ENCODE peak calls at places on chromosomes 12 and 14, in five cellular contexts. B, N, M, G and J are unnamed samples.

GRCh38 chr12:132156926-132157325 is 12.7 kb downstream of the NOC4L start:
- DNase-seq in G (no peak), N (no peak), M (no peak), B (no peak), J (no peak)

GRCh38 chr12:109804820-109805761 is 28.1 kb downstream of the TRPV4 start:
- DNase-seq in G (peak; percentile 91), N (peak; percentile 45), B (peak; percentile 15), M (peak; percentile 63), J (peak; percentile 89)

GRCh38 chr14:99995700-99996356 is 69.4 kb upstream of the EVL start:
- DNase-seq in M (peak; percentile 65), G (peak; percentile 80), B (peak; percentile 54), N (peak; percentile 55), J (peak; percentile 42)

GRCh38 chr14:99968156-99968920 is 96.9 kb upstream of the EVL start:
- DNase-seq in G (no peak), N (no peak), B (no peak), M (no peak), J (no peak)

GRCh38 chr14:103224996-103225874 is 102.0 kb downstream of the TNFAIP2 start:
- DNase-seq in B (no peak), M (no peak), G (no peak), N (no peak), J (no peak)

GRCh38 chr12:401235-402126 is at the start of gene CCDC77:
- DNase-seq in M (peak; percentile 93), B (peak; percentile 83), G (peak; percentile 96), N (peak; percentile 89), J (peak; percentile 95)

GRCh38 chr12:22287056-22287455 is 47.5 kb downstream of the ST8SIA1 start:
- DNase-seq in N (no peak), M (no peak), B (no peak), G (no peak), J (no peak)

GRCh38 chr14:103288076-103288766 is 45.8 kb upstream of the EIF5 start:
- DNase-seq in G (no peak), B (no peak), N (no peak), M (no peak), J (peak; percentile 71)

GRCh38 chr14:49954171-49954631 is 61.3 kb downstream of the ARF6 start:
- DNase-seq in G (no peak), B (no peak), M (no peak), N (no peak), J (no peak)

GRCh38 chr14:48814562-48814961 is 771.6 kb downstream of the RPS29 start:
- DNase-seq in B (no peak), G (no peak), M (no peak), N (no peak), J (no peak)

GRCh38 chr14:35342160-35343010 is 50.2 kb downstream of the PSMA6 start:
- DNase-seq in G (no peak), N (no peak), B (no peak), M (no peak), J (no peak)

GRCh38 chr12:15842106-15842505 is 40.1 kb upstream of the STRAP start:
- DNase-seq in M (no peak), B (no peak), N (no peak), G (no peak), J (no peak)

GRCh38 chr12:66131067-66131688 is 628 bp upstream of the LLPH start:
- DNase-seq in B (no peak), N (no peak), G (no peak), M (peak; percentile 13), J (no peak)

GRCh38 chr14:96011131-96011530 is 28.0 kb upstream of the C14orf132 start:
- DNase-seq in M (no peak), N (no peak), G (no peak), B (no peak), J (no peak)

GRCh38 chr14:74048291-74048690 is 29.1 kb downstream of the BBOF1 start:
- DNase-seq in G (peak; percentile 50), N (no peak), B (peak; percentile 16), M (peak; percentile 45), J (no peak)

GRCh38 chr14:74649673-74650072 is 37.6 kb upstream of the LTBP2 start:
- DNase-seq in N (no peak), G (no peak), M (no peak), B (no peak), J (no peak)

GRCh38 chr12:86735851-86736250 is 479.7 kb upstream of the MGAT4C start:
- DNase-seq in G (no peak), M (no peak), N (no peak), B (no peak), J (no peak)

GRCh38 chr14:51014086-51014485 is 69.8 kb upstream of the PYGL start:
- DNase-seq in B (no peak), M (no peak), G (no peak), N (no peak), J (no peak)

GRCh38 chr14:75373133-75373532 is 54.7 kb upstream of the JDP2 start:
- DNase-seq in B (no peak), M (no peak), G (no peak), N (no peak), J (no peak)

GRCh38 chr14:61560323-61560722 is 135.0 kb upstream of the HIF1A start:
- DNase-seq in B (no peak), M (no peak), N (peak; percentile 65), G (no peak), J (no peak)

GRCh38 chr12:120971299-120972180 is 6.8 kb upstream of the HNF1A start:
- DNase-seq in G (no peak), M (peak; percentile 69), B (peak; percentile 58), N (peak; percentile 45), J (peak; percentile 78)

GRCh38 chr14:92673601-92674000 is 74.8 kb downstream of the LGMN start:
- DNase-seq in G (no peak), N (no peak), B (no peak), M (no peak), J (no peak)

GRCh38 chr14:31902002-31902401 is 175.1 kb upstream of the ARHGAP5 start:
- DNase-seq in B (peak; percentile 81), G (no peak), M (peak; percentile 69), N (peak; percentile 66), J (no peak)

GRCh38 chr14:31968912-31969311 is 108.2 kb upstream of the ARHGAP5 start:
- DNase-seq in M (no peak), B (no peak), G (no peak), N (no peak), J (no peak)

GRCh38 chr12:31118347-31118830 is 44.7 kb downstream of the DDX11 start:
- DNase-seq in N (no peak), B (no peak), M (peak; percentile 25), G (peak; percentile 61), J (peak; percentile 72)

GRCh38 chr14:55366271-55366670 is 45.4 kb downstream of the ATG14 start:
- DNase-seq in B (no peak), M (no peak), G (no peak), N (no peak), J (no peak)

DNA sequence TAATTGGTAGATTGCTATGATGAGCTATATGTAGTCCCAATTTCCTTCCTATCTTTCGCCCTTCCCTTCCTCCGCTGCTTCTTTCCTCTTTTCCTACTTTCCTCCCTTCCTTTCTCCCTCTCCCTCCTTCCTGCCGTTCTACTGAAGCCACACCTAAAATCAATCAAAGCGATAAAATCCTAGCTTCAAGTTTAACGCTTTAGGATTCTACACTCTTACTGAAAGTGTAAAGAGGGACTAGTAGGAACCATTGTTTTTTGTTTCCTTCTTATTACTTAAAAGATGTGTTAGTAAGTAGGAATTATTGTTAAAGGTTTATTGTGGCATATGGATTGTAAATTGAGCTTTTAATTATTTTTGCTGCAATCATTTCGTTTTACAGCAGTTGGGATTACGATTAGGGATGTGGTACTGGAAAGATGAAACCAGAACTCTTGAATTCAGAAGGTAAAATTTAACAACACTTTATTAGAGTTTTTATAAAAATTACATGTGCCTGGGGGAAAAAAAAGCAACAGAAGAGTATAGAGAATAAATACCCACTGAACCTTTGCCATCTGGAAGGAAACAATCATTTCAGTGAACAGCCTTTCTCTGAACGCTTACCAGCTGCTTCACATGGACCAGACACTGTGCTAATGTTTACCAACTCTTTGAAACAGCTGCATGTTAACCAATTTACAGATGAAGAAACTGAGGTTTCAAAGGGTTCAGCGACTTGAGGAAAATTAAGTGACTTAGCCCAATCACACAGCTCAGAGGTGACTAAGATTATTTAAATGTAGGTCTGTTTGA is 975 bp downstream of the PPP1R36 start:
- DNase-seq in G (no peak), N (no peak), B (no peak), M (no peak), J (no peak)
- H3K27ac ChIP-seq in G (no peak overlapping the region), N (no peak overlapping the region), B (no peak overlapping the region), M (no peak overlapping the region), J (no peak overlapping the region)

DNA sequence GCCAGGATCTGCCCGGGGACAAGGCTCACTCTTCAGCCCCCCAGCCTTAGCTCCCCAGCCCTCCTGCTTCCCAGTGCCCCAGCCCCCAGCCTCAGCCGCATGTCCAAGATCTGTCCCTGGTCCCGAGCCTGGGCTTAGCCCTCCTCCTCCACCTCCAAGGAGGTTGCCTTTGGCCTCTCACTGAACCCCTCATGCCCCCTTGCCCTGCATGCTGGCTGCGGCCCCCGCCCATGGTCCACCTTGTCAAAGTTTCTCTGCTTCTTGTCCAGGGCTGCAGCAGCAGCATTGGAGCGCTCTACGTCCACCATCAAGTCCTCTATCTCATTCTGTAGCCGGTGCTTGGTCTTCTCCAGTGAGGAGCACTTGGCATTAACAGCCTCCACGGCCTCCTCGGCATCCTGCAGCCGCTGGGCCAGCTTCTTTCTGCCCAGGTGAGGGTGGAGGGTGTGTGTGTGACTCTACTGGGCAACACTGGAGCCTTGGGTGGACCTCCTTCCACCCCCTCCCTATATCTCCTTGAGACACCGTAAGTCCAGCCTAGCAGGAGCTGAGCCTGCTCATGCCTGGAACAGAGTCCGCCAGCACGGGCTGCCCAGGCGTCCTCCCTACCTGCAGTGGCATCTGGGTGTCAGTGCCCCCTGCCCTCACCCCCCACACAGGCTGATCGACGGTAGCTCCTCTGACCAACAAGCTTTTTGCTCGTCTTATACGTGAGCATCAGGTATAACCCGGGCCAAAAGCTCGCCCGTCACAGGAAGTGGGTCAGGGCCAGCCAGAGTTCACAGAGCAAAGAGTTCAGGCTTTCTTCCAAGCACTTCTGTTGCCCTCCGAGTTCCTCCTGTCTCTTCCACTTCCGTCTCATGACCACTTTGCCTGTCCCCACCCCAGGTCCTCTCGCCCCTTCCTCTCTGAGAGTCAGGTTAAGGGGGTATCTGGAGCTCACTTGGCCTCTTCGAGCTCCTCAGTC is 11.4 kb downstream of the CMTM5 start:
- DNase-seq in N (no peak), B (no peak), M (no peak), G (no peak), J (no peak)
- TF ChIP-seq YY1 in N (no peak), B (no peak), M (no peak), G (no peak), J (no peak)

DNA sequence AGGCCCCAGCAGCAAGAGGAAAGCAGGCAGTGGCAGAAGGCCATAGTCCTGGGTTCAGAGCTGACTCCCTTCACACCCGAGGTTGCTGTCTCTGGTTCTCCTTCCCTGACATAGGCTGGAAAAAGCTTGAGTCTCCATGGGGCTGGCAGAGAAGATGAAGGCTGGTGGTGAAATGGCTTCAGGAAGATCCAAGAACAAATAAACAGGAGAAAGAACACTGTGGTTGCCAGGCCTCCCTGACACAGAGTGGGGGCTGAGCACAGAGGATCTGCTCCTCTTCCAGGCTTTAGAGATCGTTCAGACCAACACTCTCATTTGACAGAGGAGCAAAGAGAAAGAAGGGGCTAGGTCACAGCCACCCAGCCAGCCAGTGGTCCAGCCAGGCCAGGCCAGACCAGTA is 14.3 kb downstream of the HDAC7 start:
- DNase-seq in B (no peak), N (no peak), G (no peak), M (no peak), J (no peak)
- H3K27ac ChIP-seq in B (no peak overlapping the region), N (no peak overlapping the region), G (no peak overlapping the region), M (peak overlapping the region; percentile 34), J (no peak overlapping the region)

DNA sequence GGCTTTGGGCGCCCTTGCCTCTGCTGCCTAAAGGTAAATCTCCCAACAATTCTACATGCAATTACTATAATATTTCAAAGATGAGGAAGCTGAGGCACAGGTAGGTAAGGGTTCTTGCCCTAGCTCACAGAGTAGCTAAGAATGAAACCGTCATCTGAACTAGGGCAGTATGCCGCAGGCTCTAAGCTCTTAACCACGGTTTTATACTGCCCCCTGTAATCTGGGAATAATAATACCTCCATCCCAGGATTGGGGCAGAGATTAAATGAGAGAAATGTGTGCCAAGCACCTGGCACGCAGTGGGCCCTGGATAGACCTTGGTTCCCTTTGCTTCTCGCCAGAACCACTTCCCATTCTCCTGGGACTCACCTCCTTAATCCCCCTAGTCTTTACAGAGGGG is 1.5 kb upstream of the HRK start:
- DNase-seq in B (no peak), M (peak; percentile 13), G (no peak), N (no peak), J (peak; percentile 41)
- TF ChIP-seq YY1 in B (no peak), M (no peak), G (no peak), N (no peak), J (no peak)